ENCODE peak calls at places on chromosomes 16 and 17, in ten cellular contexts. S is gastrocnemius medialis, G is AG09309, Z is GM12865, E is PC-9, I is A549, Q is fibroblast of the aortic adventitia, F is fibroblast of villous mesenchyme, C is coronary artery, L is brain microvascular endothelial cell. W is an unnamed sample.

GRCh38 chr17:59707971-59708425 is 544 bp downstream of the VMP1 start:
- DNase-seq in I (peak), S (no peak), G (no peak), C (no peak), L (no peak), Z (no peak), F (no peak), E (no peak), Q (no peak), W (peak)

GRCh38 chr16:48526058-48526957 is 83.7 kb downstream of the N4BP1 start:
- DNase-seq in C (peak), I (peak), L (no peak), Q (no peak), F (no peak), G (no peak), Z (peak), E (peak), S (no peak), W (no peak)

GRCh38 chr16:12749076-12749475 is 54.6 kb downstream of the CPPED1 start:
- DNase-seq in C (no peak), Z (no peak), F (no peak), G (no peak), S (no peak), E (no peak), I (no peak), Q (no peak), L (no peak), W (peak)

GRCh38 chr17:2016494-2016893 is 8.6 kb downstream of the RTN4RL1 start:
- DNase-seq in E (no peak), S (no peak), L (no peak), C (no peak), F (no peak), Z (no peak), G (no peak), I (no peak), Q (no peak), W (no peak)

GRCh38 chr17:37043201-37043600 is 94.4 kb downstream of the AATF start:
- DNase-seq in I (no peak), G (no peak), Z (no peak), L (peak), S (no peak), Q (no peak), C (no peak), E (no peak), F (peak), W (no peak)

GRCh38 chr17:75077490-75078096 is 10.2 kb upstream of the SLC16A5 start:
- DNase-seq in E (peak), C (no peak), L (no peak), Z (peak), S (peak), F (peak), Q (no peak), G (no peak), I (no peak), W (peak)

GRCh38 chr16:86049641-86050040 is 150.7 kb downstream of the IRF8 start:
- DNase-seq in I (no peak), S (no peak), C (no peak), E (no peak), L (no peak), F (no peak), G (no peak), Z (no peak), Q (no peak), W (no peak)

GRCh38 chr16:27273670-27274522 is 5.3 kb upstream of the NSMCE1 start:
- DNase-seq in E (no peak), I (peak), G (no peak), L (peak), F (no peak), S (no peak), C (no peak), Z (no peak), Q (no peak), W (no peak)

GRCh38 chr16:57614546-57615343 is 13.7 kb upstream of the ADGRG1 start:
- DNase-seq in C (peak), F (no peak), L (no peak), E (no peak), G (no peak), S (no peak), Z (peak), Q (no peak), I (no peak), W (no peak)

GRCh38 chr17:44355642-44356099 is 8.0 kb downstream of the FAM171A2 start:
- DNase-seq in F (no peak), Q (no peak), E (no peak), C (no peak), Z (no peak), G (no peak), S (no peak), I (no peak), L (no peak), W (no peak)

GRCh38 chr17:60508384-60508980 is 17.6 kb downstream of the APPBP2 start:
- DNase-seq in E (no peak), C (no peak), Z (peak), G (no peak), L (no peak), S (no peak), F (no peak), I (no peak), Q (no peak), W (no peak)

GRCh38 chr17:13813347-13814240 is 211.9 kb upstream of the HS3ST3A1 start:
- DNase-seq in S (no peak), C (no peak), L (no peak), E (no peak), F (peak), Z (no peak), G (no peak), Q (no peak), I (no peak), W (no peak)

GRCh38 chr17:48593126-48593829 is at the start of gene HOXB5:
- DNase-seq in I (no peak), F (peak), Q (peak), G (no peak), Z (no peak), E (no peak), L (no peak), S (no peak), C (no peak), W (no peak)

GRCh38 chr16:67656344-67657016 is 3.6 kb downstream of the ACD start:
- DNase-seq in G (no peak), Q (no peak), I (no peak), F (no peak), L (no peak), S (no peak), E (no peak), Z (no peak), C (no peak), W (no peak)

GRCh38 chr17:49359990-49360795 is 1.9 kb downstream of the ZNF652 start:
- DNase-seq in Z (peak), L (no peak), C (no peak), S (no peak), E (no peak), F (peak), I (no peak), G (no peak), Q (peak), W (no peak)

GRCh38 chr17:63345598-63345997 is 100.5 kb downstream of the CYB561 start:
- DNase-seq in L (no peak), E (no peak), G (peak), Q (peak), S (no peak), I (no peak), F (no peak), Z (no peak), C (no peak), W (peak)

GRCh38 chr16:54722210-54722676 is 208.4 kb upstream of the IRX5 start:
- DNase-seq in Q (no peak), G (no peak), F (no peak), L (no peak), Z (no peak), I (no peak), E (no peak), C (no peak), S (no peak), W (no peak)

GRCh38 chr17:7839199-7839889 is 5.3 kb downstream of the KDM6B start:
- DNase-seq in Q (no peak), G (no peak), F (peak), E (no peak), L (no peak), C (peak), S (no peak), I (no peak), Z (no peak), W (no peak)

GRCh38 chr16:79400462-79401149 is 199.9 kb downstream of the MAF start:
- DNase-seq in I (no peak), S (no peak), C (peak), F (no peak), G (no peak), Z (no peak), Q (no peak), E (no peak), L (no peak), W (no peak)

GRCh38 chr17:65332375-65332774 is 195.2 kb downstream of the RGS9 start:
- DNase-seq in C (no peak), I (no peak), Q (peak), S (no peak), G (peak), Z (no peak), E (peak), L (peak), F (peak), W (peak)

GRCh38 chr16:30000768-30001631 is 5.0 kb downstream of the INO80E start:
- DNase-seq in C (no peak), L (no peak), I (no peak), S (no peak), G (no peak), E (no peak), Z (no peak), F (no peak), Q (no peak), W (no peak)

GRCh38 chr17:78010759-78011158 is 52.3 kb downstream of the TNRC6C start:
- DNase-seq in C (no peak), L (no peak), E (no peak), Q (no peak), G (no peak), Z (no peak), S (no peak), I (no peak), F (no peak), W (no peak)

GRCh38 chr16:19389246-19389645 is 28.4 kb upstream of the TMC5 start:
- DNase-seq in F (peak), Q (peak), S (no peak), G (no peak), I (peak), Z (peak), E (peak), L (no peak), C (no peak), W (no peak)

GRCh38 chr16:89152831-89153700 is 18.5 kb upstream of the CDH15 start:
- DNase-seq in Q (no peak), G (no peak), C (no peak), L (no peak), E (no peak), S (no peak), Z (no peak), I (no peak), F (no peak), W (no peak)

GRCh38 chr17:19569785-19570496 is 36.3 kb downstream of the SLC47A1 start:
- DNase-seq in E (no peak), L (no peak), G (no peak), Q (no peak), Z (no peak), C (no peak), F (no peak), S (peak), I (no peak), W (no peak)

GRCh38 chr17:18257268-18257681 is 1.3 kb downstream of the FLII start:
- DNase-seq in G (no peak), E (peak), Z (no peak), S (no peak), Q (no peak), F (no peak), L (no peak), I (no peak), C (no peak), W (no peak)

GRCh38 chr16:60204221-60204620 is 1470.1 kb upstream of the GOT2 start:
- DNase-seq in I (no peak), E (no peak), L (no peak), C (no peak), Z (no peak), G (no peak), S (no peak), F (no peak), Q (no peak), W (peak)

GRCh38 chr17:59761385-59762021 is 54.0 kb downstream of the VMP1 start:
- DNase-seq in Q (peak), Z (no peak), E (peak), L (peak), F (peak), G (peak), C (no peak), S (no peak), I (no peak), W (peak)

GRCh38 chr16:85900031-85900792 is 1.2 kb downstream of the IRF8 start:
- DNase-seq in Q (no peak), F (no peak), Z (no peak), G (no peak), I (no peak), E (no peak), L (no peak), C (no peak), S (no peak), W (no peak)

GRCh38 chr17:55895112-55895759 is 144.4 kb downstream of the PCTP start:
- DNase-seq in G (no peak), C (no peak), E (no peak), I (no peak), L (no peak), Z (no peak), Q (no peak), F (no peak), S (no peak), W (no peak)

GRCh38 chr16:30122621-30123160 is 329 bp downstream of the MAPK3 start:
- DNase-seq in G (no peak), L (no peak), F (peak), Z (no peak), I (no peak), S (no peak), C (peak), E (no peak), Q (no peak), W (no peak)

GRCh38 chr17:73343739-73344454 is 32.1 kb upstream of the CDC42EP4 start:
- DNase-seq in S (no peak), Q (no peak), C (no peak), F (no peak), Z (no peak), I (no peak), G (no peak), L (no peak), E (peak), W (no peak)
- TF ChIP-seq CTCF in S (no peak), Q (no peak), C (no peak), F (no peak), Z (no peak), I (no peak), G (no peak), L (no peak), E (no peak), W (no peak)

DNA sequence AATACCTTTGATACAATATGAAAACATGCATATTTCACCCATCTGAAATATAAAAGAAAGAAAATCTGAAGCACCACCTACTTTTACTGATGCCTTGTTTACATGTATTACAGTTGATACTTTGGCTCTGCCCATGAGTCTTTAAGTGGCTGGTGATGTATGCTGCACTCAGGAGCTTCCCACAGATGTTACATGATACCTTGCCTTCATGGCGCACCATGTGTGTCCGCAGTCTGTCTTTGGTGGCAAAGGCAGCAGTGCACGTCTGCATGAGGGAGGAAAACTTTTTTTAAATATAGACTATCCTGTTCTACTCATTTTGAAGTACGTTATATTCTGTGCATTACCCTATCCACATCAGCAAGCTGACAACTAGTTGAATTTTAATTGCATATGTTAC is 7.5 kb downstream of the VEZF1 start:
- DNase-seq in S (no peak), F (no peak), Q (no peak), E (no peak), L (no peak), I (no peak), C (no peak), Z (no peak), G (no peak), W (no peak)
- H3K4me3 ChIP-seq in S (no peak), F (no peak), Q (no peak), E (no peak), L (no peak), I (no peak), C (no peak), Z (no peak), G (no peak), W (no peak)

DNA sequence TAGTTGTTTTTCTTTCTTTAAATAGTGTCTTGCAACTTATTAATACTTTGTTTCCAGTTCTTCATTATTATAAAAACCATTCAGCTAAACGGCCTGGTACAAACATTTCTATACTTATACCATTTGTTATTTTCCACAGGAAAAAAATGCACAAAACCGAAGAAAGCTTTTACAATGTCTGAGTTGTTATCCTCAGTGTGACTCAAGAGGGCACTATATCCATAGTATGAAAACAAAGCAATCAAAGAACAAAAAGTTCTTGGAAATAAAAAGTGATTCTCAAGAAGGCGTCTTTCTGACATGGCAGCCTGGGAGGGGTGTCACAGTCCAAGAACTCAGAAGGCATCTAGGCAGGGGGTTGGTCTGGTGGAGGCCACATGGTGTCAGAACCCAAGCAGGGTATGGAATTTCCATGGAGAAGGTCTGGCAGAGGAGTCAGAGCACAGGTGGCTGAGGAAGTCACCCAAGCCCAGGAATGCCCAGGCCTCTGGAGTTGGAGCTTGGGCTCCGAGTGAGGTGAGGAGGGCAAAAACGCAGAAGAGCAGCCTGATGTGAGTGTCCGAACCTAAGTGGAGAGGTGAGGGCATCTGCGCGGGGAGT is 70.9 kb upstream of the ATP2A3 start:
- DNase-seq in S (no peak), E (no peak), Z (no peak), G (no peak), Q (no peak), I (no peak), C (no peak), F (no peak), L (no peak), W (no peak)
- TF ChIP-seq CTCF in S (no peak), E (peak), Z (no peak), G (no peak), Q (no peak), I (no peak), C (no peak), F (no peak), L (no peak), W (no peak)

DNA sequence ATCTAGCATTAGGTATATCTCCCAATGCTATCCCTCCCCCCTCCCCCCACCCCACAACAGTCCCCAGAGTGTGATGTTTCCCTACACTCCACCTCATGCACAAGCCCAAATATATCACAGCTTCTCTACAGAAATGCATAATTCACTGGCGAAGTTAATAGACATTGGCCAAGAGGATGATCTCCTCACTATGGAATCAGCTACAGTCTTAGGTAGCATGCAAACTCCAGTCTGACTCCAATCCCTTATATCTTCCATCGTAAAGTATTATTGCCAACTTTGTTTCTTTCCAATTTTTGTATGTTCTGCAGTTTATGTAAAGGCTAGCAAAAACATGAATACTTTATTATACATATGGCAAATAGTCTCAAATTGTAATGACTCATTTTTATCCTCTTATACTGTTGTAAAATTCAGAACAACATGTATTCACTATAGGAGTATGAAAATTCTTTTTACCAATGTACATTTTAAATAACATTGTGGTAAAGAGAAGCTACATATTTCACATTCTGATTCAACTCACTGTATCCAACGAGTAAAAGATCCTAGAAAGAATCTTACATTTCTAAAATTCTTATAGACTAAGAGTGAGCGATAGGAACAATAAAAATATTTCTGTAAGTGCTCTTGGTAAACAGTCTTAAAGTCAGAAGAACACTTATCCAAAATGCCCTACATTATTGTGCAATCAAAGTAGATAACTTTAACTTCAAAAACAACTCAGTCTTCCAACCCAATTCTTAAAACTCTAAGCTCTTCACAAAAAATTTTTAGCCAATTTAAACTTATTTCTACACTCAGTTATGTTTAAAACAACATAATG is 833 bp downstream of the ABCA8 start:
- DNase-seq in Q (peak), Z (no peak), C (no peak), E (no peak), G (no peak), L (no peak), F (peak), I (no peak), S (no peak), W (peak)
- H3K4me3 ChIP-seq in Q (peak), Z (no peak), C (peak), E (no peak), G (no peak), L (peak), F (peak), I (no peak), S (peak), W (peak)

DNA sequence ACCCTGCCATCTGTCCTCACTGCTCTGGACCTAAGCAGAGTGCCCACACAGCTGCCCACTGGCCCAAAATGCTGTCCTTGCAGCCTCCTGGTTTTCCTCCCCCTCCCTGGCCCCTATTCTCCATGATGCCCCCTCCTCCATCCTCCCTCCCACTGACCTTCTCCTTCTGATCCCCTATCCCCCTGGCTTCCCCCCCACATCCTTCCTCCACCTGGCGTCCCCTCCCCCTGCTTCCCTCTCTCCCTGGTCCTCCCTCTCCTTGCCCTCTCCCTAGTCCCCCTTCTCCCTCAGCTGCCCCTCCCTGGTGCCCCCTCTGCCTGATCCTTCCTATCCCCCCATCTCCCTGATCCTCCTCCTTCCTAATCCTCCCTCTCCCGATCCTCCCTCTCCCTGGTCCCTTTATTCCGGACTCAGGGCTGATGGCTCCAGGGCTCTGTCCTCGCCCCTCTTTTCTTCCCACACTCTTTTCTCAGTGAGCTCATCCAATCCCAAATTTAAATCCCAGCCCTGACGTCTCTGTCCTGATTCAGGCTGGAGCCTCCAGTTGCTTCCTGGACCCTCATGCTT is 17.9 kb upstream of the RHBDF2 start:
- DNase-seq in Q (no peak), F (no peak), E (no peak), L (no peak), I (no peak), G (no peak), C (no peak), Z (no peak), S (no peak), W (no peak)
- TF ChIP-seq CTCF in Q (no peak), F (no peak), E (no peak), L (no peak), I (no peak), G (no peak), C (no peak), Z (no peak), S (no peak), W (no peak)

GRCh38 chr17:39965017-39965699 is 2.4 kb downstream of the GSDMA start:
- DNase-seq in S (no peak), L (no peak), I (no peak), C (no peak), F (peak), Q (no peak), E (no peak), G (no peak), Z (no peak), W (no peak)
- H3K4me3 ChIP-seq in S (no peak), L (no peak), I (no peak), C (no peak), F (no peak), Q (no peak), E (no peak), G (no peak), Z (no peak), W (no peak)

GRCh38 chr16:75745242-75745641 is 19.0 kb upstream of the CPHXL start:
- DNase-seq in S (no peak), G (no peak), L (no peak), E (no peak), C (no peak), Q (no peak), F (no peak), I (no peak), Z (no peak), W (no peak)
- TF ChIP-seq CTCF in S (no peak), G (no peak), L (no peak), E (no peak), C (no peak), Q (no peak), F (no peak), I (no peak), Z (no peak), W (no peak)

W was measured in AG10803.